ENCODE peak calls at places on chromosomes 11 and 22, in four cellular contexts. N is tibial artery, D is IMR-90, B is bronchial epithelial cell. E is an unnamed sample.

GRCh38 chr11:28529540-28530410 is 421.6 kb downstream of the METTL15 start:
- DNase-seq in D (peak; percentile 82), B (peak; percentile 59), N (no peak), E (peak; percentile 51)

GRCh38 chr11:46611526-46612304 is 5.3 kb downstream of the HARBI1 start:
- DNase-seq in B (no peak), D (no peak), N (no peak), E (no peak)

GRCh38 chr22:25025586-25025985 is 73.1 kb downstream of the KIAA1671 start:
- DNase-seq in D (no peak), B (no peak), N (no peak), E (no peak)

GRCh38 chr22:49196046-49196511 is 631.6 kb downstream of the BRD1 start:
- DNase-seq in D (no peak), B (no peak), N (peak; percentile 56), E (no peak)

GRCh38 chr11:106399075-106399500 is 321.6 kb downstream of the AASDHPPT start:
- DNase-seq in N (peak; percentile 72), B (peak; percentile 95), D (peak; percentile 100), E (peak; percentile 98)

GRCh38 chr11:101944896-101945295 is 28.6 kb upstream of the ANGPTL5 start:
- DNase-seq in B (no peak), D (no peak), N (no peak), E (no peak)

GRCh38 chr22:46195487-46196165 is 45.3 kb downstream of the PPARA start:
- DNase-seq in D (peak; percentile 48), N (no peak), B (no peak), E (no peak)

GRCh38 chr11:105046898-105047579 is 1.9 kb upstream of the CARD16 start:
- DNase-seq in N (no peak), B (peak; percentile 92), D (peak; percentile 100), E (peak; percentile 94)

GRCh38 chr22:37750596-37751162 is 53.8 kb downstream of the TRIOBP start:
- DNase-seq in B (no peak), N (no peak), D (no peak), E (no peak)

GRCh38 chr11:107563702-107564101 is 1.8 kb downstream of the ALKBH8 start:
- DNase-seq in D (peak; percentile 66), B (peak; percentile 47), N (no peak), E (peak; percentile 64)

GRCh38 chr22:42039271-42039670 is 31.3 kb downstream of the NAGA start:
- DNase-seq in N (no peak), B (no peak), D (peak; percentile 18), E (no peak)

GRCh38 chr22:17888855-17889254 is 114.6 kb upstream of the BID start:
- DNase-seq in D (peak; percentile 47), N (no peak), B (no peak), E (peak; percentile 16)

GRCh38 chr11:68213135-68213515 is at the start of gene KMT5B:
- DNase-seq in N (peak; percentile 75), B (no peak), D (peak; percentile 54), E (peak; percentile 17)

GRCh38 chr11:44557464-44557863 is 8.0 kb upstream of the CD82 start:
- DNase-seq in N (no peak), B (no peak), D (no peak), E (no peak)

GRCh38 chr22:44455151-44455962 is 42.7 kb downstream of the RTL6 start:
- DNase-seq in N (no peak), D (no peak), B (peak; percentile 3), E (no peak)

GRCh38 chr22:44764373-44764772 is 12.0 kb downstream of the ARHGAP8 start:
- DNase-seq in B (no peak), N (no peak), D (no peak), E (no peak)

GRCh38 chr22:22856885-22857606 is 30.6 kb upstream of the IGLL5 start:
- DNase-seq in B (no peak), D (no peak), N (no peak), E (no peak)
- H3K36me3 ChIP-seq in B (no peaks in the 10 kb centered on the region), D (no peaks in the 10 kb centered on the region), N (no peaks in the 10 kb centered on the region), E (no peaks in the 10 kb centered on the region)

GRCh38 chr11:93330446-93330984 is at the start of gene DEUP1:
- DNase-seq in N (peak; percentile 64), D (no peak), B (no peak), E (no peak)

GRCh38 chr11:93326681-93327080 is 3.9 kb upstream of the DEUP1 start:
- DNase-seq in N (no peak), B (no peak), D (no peak), E (no peak)

DNA sequence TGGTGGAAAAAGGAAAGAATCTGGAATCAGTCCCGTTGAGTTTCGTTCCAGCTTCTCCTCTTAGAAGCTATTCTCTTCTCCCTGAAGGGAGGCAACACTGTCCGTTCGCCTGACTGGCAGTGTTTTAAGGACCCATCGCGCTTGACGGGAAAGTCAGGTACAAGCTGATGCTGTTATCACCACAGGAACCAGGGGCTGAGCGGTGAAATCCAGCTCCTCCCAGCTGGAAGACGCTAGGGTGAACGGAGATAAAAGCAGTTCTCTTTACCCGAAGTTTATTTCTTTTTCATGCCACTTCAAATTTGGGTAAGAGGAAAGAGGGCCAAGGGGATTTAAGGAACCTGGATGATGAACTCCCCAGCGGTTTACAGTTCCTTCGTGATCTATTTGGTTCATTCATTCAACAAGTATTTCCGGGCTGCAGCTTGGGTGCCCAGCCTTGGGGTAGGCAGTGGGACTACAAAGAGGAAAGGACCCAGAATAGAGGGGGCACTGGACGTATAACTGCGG is 551 bp upstream of the DEUP1 start:
- DNase-seq in N (no peak), B (peak; percentile 8), D (no peak), E (no peak)
- H3K4me3 ChIP-seq in N (peak overlapping the region; percentile 33), B (peak overlapping the region; percentile 31), D (no peak overlapping the region), E (peak overlapping the region; percentile 40)

GRCh38 chr11:65580031-65580692 is 4.3 kb downstream of the EHBP1L1 start:
- DNase-seq in B (no peak), N (no peak), D (no peak), E (no peak)
- H3K36me3 ChIP-seq in B (peaks cover 35% of the 10 kb centered on the region), N (peaks cover 51% of the 10 kb centered on the region), D (peaks cover 34% of the 10 kb centered on the region), E (peaks cover 24% of the 10 kb centered on the region)

DNA sequence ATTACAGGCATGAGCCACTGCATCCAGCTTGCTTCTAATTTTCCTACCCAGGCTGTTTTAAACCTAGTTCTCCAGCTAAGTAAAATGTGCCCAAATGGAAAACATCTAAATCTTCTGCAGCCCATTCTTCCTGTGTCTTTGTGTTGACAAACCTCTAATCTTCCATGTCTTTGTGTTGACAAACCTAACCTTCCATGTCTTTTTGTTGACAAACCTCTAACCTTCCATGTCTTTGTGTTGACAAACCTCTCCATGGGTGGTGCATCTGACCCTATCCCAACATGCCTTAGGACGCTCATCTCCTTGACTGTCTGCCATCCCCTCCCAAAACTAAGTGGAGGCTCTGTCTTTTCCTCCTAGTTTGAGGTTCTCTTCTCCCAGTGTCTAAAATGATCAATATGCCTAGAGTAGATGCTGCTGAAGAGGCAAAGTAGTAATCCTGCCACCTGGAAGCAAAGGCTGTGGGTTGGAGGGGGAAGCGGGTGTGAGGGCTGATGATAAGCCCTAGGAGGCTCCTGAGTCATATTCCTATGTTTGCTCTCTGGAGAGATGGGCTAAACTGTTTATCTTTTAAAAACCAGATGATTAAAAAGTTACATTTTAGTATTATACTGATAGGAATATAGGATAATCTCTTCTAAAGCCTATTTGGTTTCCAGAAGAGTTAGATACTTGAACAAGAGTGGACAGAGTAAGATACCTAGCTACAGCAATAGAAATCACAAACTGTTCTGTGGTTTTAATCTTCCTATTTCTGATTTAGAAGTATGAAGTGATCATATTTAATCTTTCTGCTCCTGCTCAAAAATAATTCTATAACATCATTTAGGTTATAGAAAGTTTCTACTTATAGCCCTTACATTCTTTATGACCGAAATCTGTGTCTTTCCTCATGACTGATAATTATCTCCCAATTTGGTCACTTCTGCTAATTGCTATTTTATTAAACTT is 7.9 kb downstream of the FEN1 start:
- DNase-seq in N (no peak), B (no peak), D (peak; percentile 68), E (no peak)
- H3K4me3 ChIP-seq in N (no peak overlapping the region), B (no peak overlapping the region), D (no peak overlapping the region), E (no peak overlapping the region)

DNA sequence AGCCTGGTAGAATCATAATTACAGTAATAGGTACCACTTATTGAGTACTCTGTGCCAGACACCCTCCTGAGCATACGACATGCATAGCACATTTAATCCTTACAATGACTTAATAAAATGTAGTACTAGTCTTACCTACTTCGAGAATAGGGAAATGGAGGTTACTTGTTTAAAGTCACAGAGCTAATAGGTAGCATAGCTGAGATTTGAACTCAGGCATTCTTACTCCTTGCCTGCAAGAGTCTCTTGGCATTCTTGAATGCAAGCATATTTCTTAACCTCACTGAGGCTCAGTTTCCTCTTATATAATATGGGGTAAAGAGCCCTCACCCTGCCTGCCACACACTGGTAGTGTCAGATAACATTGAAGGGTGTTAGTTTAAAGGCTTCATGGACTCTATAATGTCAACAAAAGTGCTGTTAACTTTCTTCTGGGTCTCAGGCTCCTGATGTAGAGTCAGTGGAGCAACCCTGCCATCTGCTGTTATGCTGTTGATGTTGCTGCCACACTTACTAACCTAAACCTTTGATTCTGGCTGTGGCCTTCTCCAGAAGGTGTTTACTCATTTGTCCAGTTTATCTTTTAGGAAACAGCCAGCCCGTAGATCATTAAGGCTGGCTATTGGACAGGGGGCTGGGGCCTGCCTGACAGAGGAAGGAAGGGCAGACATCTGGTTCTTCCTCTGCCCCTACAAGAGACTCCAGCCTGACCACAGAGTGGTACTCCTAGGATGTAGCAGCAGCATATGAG is 18.9 kb downstream of the LIMK2 start:
- DNase-seq in B (peak; percentile 54), N (no peak), D (peak; percentile 74), E (peak; percentile 54)
- H3K36me3 ChIP-seq in B (peaks cover 3% of the 10 kb centered on the region), N (no peaks in the 10 kb centered on the region), D (peaks cover 1% of the 10 kb centered on the region), E (no peaks in the 10 kb centered on the region)

DNA sequence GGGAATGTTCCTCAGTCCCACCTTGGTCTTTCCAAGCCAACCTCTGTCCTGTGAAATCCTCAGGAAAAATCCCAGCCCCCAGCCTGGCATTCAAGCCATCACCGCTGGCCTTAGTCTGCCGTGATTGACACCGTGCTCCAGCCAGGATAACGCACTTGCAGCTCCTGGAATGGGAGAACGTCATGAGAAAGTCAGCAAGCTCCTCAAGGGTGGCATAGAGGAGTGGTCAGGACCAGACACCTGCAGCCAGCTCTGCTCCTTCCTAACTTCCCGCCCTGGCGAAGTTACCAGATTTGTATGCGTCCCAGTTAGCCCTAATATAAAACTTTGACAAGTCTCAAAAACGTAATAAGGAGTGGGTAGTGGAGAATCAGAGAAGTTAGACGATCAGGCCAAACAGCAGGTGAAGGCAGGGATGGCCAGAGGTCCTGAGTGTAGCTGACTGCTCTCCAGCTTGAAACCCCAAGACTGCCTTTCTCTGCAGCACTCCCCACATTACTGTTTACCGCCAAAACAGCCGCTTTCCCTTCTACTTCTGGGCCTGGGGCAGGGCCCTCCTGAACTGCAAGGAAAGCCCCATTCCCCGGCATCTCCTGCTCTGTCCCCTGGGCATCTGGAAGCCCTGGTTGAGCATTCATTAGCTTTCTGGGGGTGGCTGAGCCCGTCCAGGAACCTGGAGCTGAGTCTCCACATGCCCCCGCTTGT is 1.3 kb upstream of the DKK3 start:
- DNase-seq in B (no peak), N (no peak), D (no peak), E (no peak)
- H3K4me3 ChIP-seq in B (peak overlapping the region; percentile 7), N (peak overlapping the region; percentile 63), D (peak overlapping the region; percentile 49), E (peak overlapping the region; percentile 45)

DNA sequence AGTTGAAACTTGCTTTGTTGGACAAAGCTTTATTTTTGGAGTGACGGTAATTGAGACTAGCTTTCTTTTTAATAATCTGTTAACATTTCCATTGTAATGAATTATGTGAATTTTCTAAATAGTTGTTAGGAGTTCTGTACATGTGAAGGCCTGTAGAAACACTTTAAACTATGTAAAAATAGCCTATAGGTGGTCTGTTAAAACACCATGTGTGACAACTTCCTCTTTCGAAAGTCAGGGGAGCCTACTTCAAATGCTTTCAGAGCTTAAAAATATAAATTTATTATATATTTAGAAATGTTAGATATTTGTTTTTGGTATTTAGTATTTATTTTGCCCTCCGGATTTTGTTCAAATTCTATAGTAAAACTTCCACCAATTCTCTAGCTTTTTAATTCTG is 28.7 kb downstream of the DDIAS start:
- DNase-seq in B (no peak), D (no peak), N (no peak), E (no peak)
- H3K36me3 ChIP-seq in B (no peaks in the 10 kb centered on the region), D (no peaks in the 10 kb centered on the region), N (no peaks in the 10 kb centered on the region), E (no peaks in the 10 kb centered on the region)